ENCODE peak calls at places on chromosome 1, in six cellular contexts. H is neuronal stem cell, F is trophoblast cell, Q is H1, X is mesenchymal stem cell, A is IMR-90. T is an unnamed sample.

GRCh38 chr1:61515096-61515495 is 209.8 kb downstream of the TM2D1 start:
- DNase-seq in H (no peak), F (no peak), Q (no peak), X (no peak), A (no peak), T (no peak)

GRCh38 chr1:163170331-163170730 is 32.4 kb downstream of the RGS5 start:
- DNase-seq in H (no peak), F (no peak), Q (no peak), X (no peak), A (peak; percentile 18), T (no peak)

GRCh38 chr1:3744646-3745045 is 7.6 kb upstream of the CCDC27 start:
- DNase-seq in H (no peak), F (no peak), Q (no peak), X (no peak), A (no peak), T (no peak)

GRCh38 chr1:206903687-206904086 is 6.4 kb downstream of the IL24 start:
- DNase-seq in H (no peak), F (no peak), Q (no peak), X (no peak), A (peak; percentile 27), T (no peak)

GRCh38 chr1:244163861-244164562 is 112.9 kb downstream of the ZBTB18 start:
- DNase-seq in H (no peak), F (peak; percentile 77), Q (peak; percentile 23), X (peak; percentile 95), A (peak; percentile 98), T (peak; percentile 55)

GRCh38 chr1:170290226-170290625 is 144.5 kb downstream of the NTMT2 start:
- DNase-seq in H (no peak), F (no peak), Q (no peak), X (peak; percentile 25), A (no peak), T (no peak)

GRCh38 chr1:53335661-53336060 is 7.8 kb upstream of the LRP8 start:
- DNase-seq in H (no peak), F (no peak), Q (no peak), X (no peak), A (no peak), T (no peak)

GRCh38 chr1:61083799-61084385 is 1.5 kb downstream of the NFIA start:
- DNase-seq in H (no peak), F (no peak), Q (no peak), X (peak; percentile 24), A (no peak), T (no peak)

GRCh38 chr1:226702318-226702956 is 36.6 kb downstream of the ITPKB start:
- DNase-seq in H (no peak), F (no peak), Q (no peak), X (peak; percentile 49), A (peak; percentile 88), T (no peak)

GRCh38 chr1:150970818-150971582 is 3.6 kb downstream of the CERS2 start:
- DNase-seq in H (no peak), F (no peak), Q (no peak), X (peak; percentile 87), A (peak; percentile 62), T (no peak)

GRCh38 chr1:1597275-1597930 is 2.5 kb downstream of the FNDC10 start:
- DNase-seq in H (no peak), F (no peak), Q (peak; percentile 25), X (no peak), A (no peak), T (peak; percentile 77)

GRCh38 chr1:46043491-46044017 is 88.9 kb downstream of the PIK3R3 start:
- DNase-seq in H (no peak), F (no peak), Q (peak; percentile 41), X (no peak), A (no peak), T (peak; percentile 67)

GRCh38 chr1:209809601-209810000 is 3.7 kb upstream of the IRF6 start:
- DNase-seq in H (no peak), F (no peak), Q (no peak), X (no peak), A (no peak), T (no peak)

GRCh38 chr1:34985063-34985770 is at the start of gene TMEM35B:
- DNase-seq in H (peak; percentile 27), F (peak; percentile 15), Q (no peak), X (peak; percentile 65), A (peak; percentile 41), T (peak; percentile 64)

GRCh38 chr1:158793604-158794003 is 12.6 kb upstream of the OR6N2 start:
- DNase-seq in H (no peak), F (no peak), Q (no peak), X (no peak), A (no peak), T (peak; percentile 61)

GRCh38 chr1:160030657-160031367 is 978 bp downstream of the PIGM start:
- DNase-seq in H (no peak), F (no peak), Q (no peak), X (peak; percentile 2), A (no peak), T (no peak)

GRCh38 chr1:172360511-172360910 is 60.0 kb upstream of the C1orf105 start:
- DNase-seq in H (peak; percentile 31), F (no peak), Q (peak; percentile 53), X (no peak), A (no peak), T (peak; percentile 73)

GRCh38 chr1:67771152-67771551 is 62.1 kb downstream of the GNG12 start:
- DNase-seq in H (no peak), F (peak; percentile 94), Q (no peak), X (peak; percentile 38), A (peak; percentile 92), T (no peak)

GRCh38 chr1:25806418-25806817 is 6.4 kb downstream of the SELENON start:
- DNase-seq in H (no peak), F (no peak), Q (no peak), X (no peak), A (peak; percentile 71), T (no peak)

GRCh38 chr1:182205378-182206022 is 144.0 kb upstream of the ZNF648 start:
- DNase-seq in H (no peak), F (no peak), Q (no peak), X (no peak), A (no peak), T (no peak)

GRCh38 chr1:47507921-47508894 is 70.4 kb downstream of the FOXD2 start:
- DNase-seq in H (no peak), F (no peak), Q (no peak), X (no peak), A (no peak), T (peak; percentile 50)

GRCh38 chr1:111598534-111598933 is 21.1 kb upstream of the RAP1A start:
- DNase-seq in H (no peak), F (no peak), Q (no peak), X (no peak), A (no peak), T (no peak)

GRCh38 chr1:11484321-11484655 is 5.3 kb downstream of the DISP3 start:
- DNase-seq in H (no peak), F (no peak), Q (no peak), X (no peak), A (no peak), T (no peak)

GRCh38 chr1:147292635-147293251 is 50.3 kb downstream of the CHD1L start:
- DNase-seq in H (no peak), F (peak; percentile 34), Q (no peak), X (peak; percentile 98), A (peak; percentile 99), T (no peak)

DNA sequence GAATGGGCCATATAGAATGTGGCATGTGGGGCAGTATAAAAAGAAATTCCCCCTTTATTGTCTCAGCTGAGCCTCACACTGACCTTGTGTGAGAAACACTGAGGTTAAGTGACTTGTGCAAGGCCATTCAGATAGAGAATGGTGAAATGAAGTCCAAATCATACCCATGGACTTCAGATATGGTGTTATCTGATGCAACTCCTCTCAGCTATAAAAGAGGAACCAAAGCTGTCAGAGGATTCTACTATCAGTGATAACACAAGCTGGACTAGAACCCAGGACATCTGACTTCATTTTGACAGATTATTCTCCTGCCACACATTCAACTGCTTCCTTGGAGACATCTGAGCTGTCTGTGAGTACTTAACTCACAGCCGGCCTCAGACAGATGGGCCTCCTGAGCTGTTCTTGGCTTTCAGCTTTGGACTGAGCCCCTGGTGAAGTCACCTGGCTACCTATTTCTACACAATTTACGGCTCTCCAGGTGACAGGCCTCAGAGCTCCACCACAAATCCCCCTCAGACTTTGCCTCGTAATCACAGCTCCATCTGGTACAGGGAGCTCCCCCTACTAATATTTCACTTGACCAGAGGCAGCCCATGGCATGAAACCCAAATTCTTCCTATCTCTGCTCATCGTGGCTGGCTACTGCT is 104.6 kb downstream of the PLXNA2 start:
- DNase-seq in H (no peak), F (no peak), Q (no peak), X (no peak), A (no peak), T (no peak)
- H2AFZ ChIP-seq in H (no peak overlapping the region), F (no peak overlapping the region), Q (no peak overlapping the region), X (no peak overlapping the region), A (no peak overlapping the region), T (no peak overlapping the region)

GRCh38 chr1:32014199-32014936 is 700 bp downstream of the KHDRBS1 start:
- DNase-seq in H (peak; percentile 20), F (peak; percentile 29), Q (no peak), X (peak; percentile 69), A (peak; percentile 36), T (peak; percentile 39)
- H2AK5ac ChIP-seq in H (peak overlapping the region; percentile 99), F (peak overlapping the region; percentile 100), Q (no peak overlapping the region), X (peak overlapping the region; percentile 74), A (peak overlapping the region; percentile 92), T (no peak overlapping the region)

GRCh38 chr1:6269271-6269996 is 8.5 kb upstream of the GPR153 start:
- DNase-seq in H (no peak), F (no peak), Q (no peak), X (no peak), A (no peak), T (no peak)
- H3K4me2 ChIP-seq in H (no peak overlapping the region), F (no peak overlapping the region), Q (no peak overlapping the region), X (no peak overlapping the region), A (no peak overlapping the region), T (no peak overlapping the region)

DNA sequence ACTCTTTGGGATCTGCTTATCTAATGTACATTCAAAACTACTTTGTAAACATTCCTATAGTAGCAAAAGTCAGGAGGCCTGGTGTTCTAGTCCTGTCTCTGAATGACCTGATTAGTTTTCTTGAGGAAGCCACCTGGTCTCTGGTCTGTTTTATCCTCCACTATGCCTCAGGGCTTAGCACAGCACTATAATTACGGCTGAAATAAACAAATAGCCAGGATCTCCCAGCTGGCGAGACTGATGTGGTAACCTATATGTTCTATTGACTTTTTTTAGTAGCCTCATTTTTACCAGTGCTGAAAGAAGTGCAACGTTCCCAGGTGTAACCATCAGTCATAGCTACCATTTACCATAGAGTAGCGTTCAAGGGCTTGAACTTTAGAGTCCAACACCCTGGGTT is 24.2 kb upstream of the RPL11 start:
- DNase-seq in H (no peak), F (no peak), Q (no peak), X (peak; percentile 35), A (no peak), T (no peak)
- H2AFZ ChIP-seq in H (no peak overlapping the region), F (no peak overlapping the region), Q (no peak overlapping the region), X (no peak overlapping the region), A (no peak overlapping the region), T (no peak overlapping the region)

DNA sequence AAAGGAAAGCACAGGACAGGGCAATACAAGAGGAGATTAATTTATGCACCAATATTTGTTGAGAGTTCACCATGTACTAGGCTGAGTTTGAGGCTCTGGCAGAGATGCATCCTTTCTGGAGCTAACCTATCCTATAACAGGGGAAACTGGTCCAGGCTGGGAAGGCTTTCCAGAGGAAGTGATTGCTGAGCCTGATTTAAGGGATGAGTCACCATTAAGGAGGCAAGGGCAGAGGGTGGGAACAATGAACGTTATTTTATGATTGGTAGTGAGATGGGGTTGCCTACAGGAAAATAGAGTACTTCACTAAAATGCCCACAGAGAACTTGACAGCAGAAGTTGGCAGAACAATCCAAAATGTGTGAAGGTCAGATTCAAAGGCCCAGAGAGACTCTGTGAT is 141.4 kb downstream of the PLPP3 start:
- DNase-seq in H (no peak), F (no peak), Q (no peak), X (no peak), A (peak; percentile 38), T (no peak)
- H2AK5ac ChIP-seq in H (no peak overlapping the region), F (no peak overlapping the region), Q (no peak overlapping the region), X (no peak overlapping the region), A (no peak overlapping the region), T (no peak overlapping the region)